ENCODE peak calls at places on chromosomes 6 and 20, in seven cellular contexts. U, Y, D, F, Q, E and T are unnamed samples.

GRCh38 chr6:658244-658643 is 1.3 kb upstream of the HUS1B start:
- DNase-seq in U (no peak), Y (no peak), D (no peak), F (no peak), Q (no peak), E (no peak), T (peak)

GRCh38 chr6:53342210-53342609 is 6.5 kb downstream of the ELOVL5 start:
- DNase-seq in U (no peak), Y (no peak), D (no peak), F (no peak), Q (no peak), E (no peak), T (no peak)

GRCh38 chr20:4602297-4602631 is 119.4 kb upstream of the PRND start:
- DNase-seq in U (no peak), Y (no peak), D (no peak), F (no peak), Q (no peak), E (no peak), T (no peak)

GRCh38 chr6:147769496-147770087 is 261.1 kb downstream of the SAMD5 start:
- DNase-seq in U (no peak), Y (no peak), D (no peak), F (no peak), Q (no peak), E (no peak), T (no peak)

GRCh38 chr6:122337645-122338044 is 61.8 kb upstream of the HSF2 start:
- DNase-seq in U (no peak), Y (no peak), D (no peak), F (no peak), Q (no peak), E (no peak), T (no peak)

GRCh38 chr6:97674802-97675201 is 391.8 kb upstream of the MMS22L start:
- DNase-seq in U (no peak), Y (no peak), D (no peak), F (no peak), Q (no peak), E (no peak), T (no peak)

GRCh38 chr6:133899556-133899955 is 10.6 kb downstream of the TCF21 start:
- DNase-seq in U (no peak), Y (no peak), D (no peak), F (no peak), Q (no peak), E (peak), T (no peak)

GRCh38 chr6:34671362-34671761 is 25.2 kb downstream of the ILRUN start:
- DNase-seq in U (no peak), Y (no peak), D (no peak), F (no peak), Q (no peak), E (no peak), T (no peak)

GRCh38 chr6:23441813-23442212 is 684.2 kb upstream of the NRSN1 start:
- DNase-seq in U (no peak), Y (no peak), D (no peak), F (no peak), Q (no peak), E (no peak), T (no peak)

GRCh38 chr20:13824459-13824858 is 39.6 kb downstream of the NDUFAF5 start:
- DNase-seq in U (no peak), Y (no peak), D (no peak), F (no peak), Q (no peak), E (no peak), T (no peak)

GRCh38 chr20:7492257-7492656 is 448.0 kb downstream of the HAO1 start:
- DNase-seq in U (no peak), Y (no peak), D (no peak), F (no peak), Q (no peak), E (no peak), T (no peak)